ENCODE peak calls at places on chromosomes 13 and 19, in seven cellular contexts. I is activated T-cell treated with anti-CD3 and anti-CD28 coated beads, Interleukin-2, amount 50 U/mL, for 72 hours; Q is SK-N-MC; R is choroid plexus epithelial cell; D is NCI-H1092; C is kidney glomerular epithelial cell; L is Right ventricle myocardium superior. K is an unnamed sample.

GRCh38 chr19:51018745-51019543 is 565 bp downstream of the KLK10 start:
- DNase-seq in I (no peak), Q (no peak), R (no peak), D (no peak), C (no peak), L (no peak), K (no peak)

GRCh38 chr13:109479991-109480696 is 306.2 kb downstream of the IRS2 start:
- DNase-seq in I (no peak), Q (peak), R (peak), D (no peak), C (no peak), L (no peak), K (no peak)

GRCh38 chr19:53503126-53503525 is 34.8 kb upstream of the ZNF331 start:
- DNase-seq in I (no peak), Q (no peak), R (no peak), D (no peak), C (no peak), L (no peak), K (no peak)

GRCh38 chr13:65744761-65745160 is 1485.4 kb downstream of the PCDH9 start:
- DNase-seq in I (no peak), Q (no peak), R (peak), D (no peak), C (no peak), L (no peak), K (peak)

GRCh38 chr19:16067205-16067938 is 8.9 kb upstream of the TPM4 start:
- DNase-seq in I (no peak), Q (no peak), R (peak), D (no peak), C (no peak), L (peak), K (peak)

GRCh38 chr19:33825556-33825955 is 28.9 kb downstream of the KCTD15 start:
- DNase-seq in I (no peak), Q (no peak), R (no peak), D (no peak), C (no peak), L (no peak), K (no peak)

GRCh38 chr19:47766670-47767069 is 11.8 kb upstream of the SELENOW start:
- DNase-seq in I (no peak), Q (no peak), R (no peak), D (no peak), C (no peak), L (no peak), K (no peak)

GRCh38 chr19:8355631-8356402 is 8.1 kb upstream of the ANGPTL4 start:
- DNase-seq in I (no peak), Q (no peak), R (peak), D (no peak), C (peak), L (no peak), K (peak)

GRCh38 chr13:94192576-94192975 is 286.9 kb downstream of the DCT start:
- DNase-seq in I (peak), Q (no peak), R (peak), D (peak), C (no peak), L (no peak), K (peak)

GRCh38 chr13:27403252-27403678 is 21.2 kb upstream of the GTF3A start:
- DNase-seq in I (no peak), Q (no peak), R (peak), D (no peak), C (peak), L (no peak), K (peak)

GRCh38 chr13:41597348-41598041 is 140.1 kb downstream of the RGCC start:
- DNase-seq in I (no peak), Q (no peak), R (peak), D (no peak), C (no peak), L (no peak), K (peak)

GRCh38 chr19:30812099-30812684 is 440.0 kb downstream of the ZNF536 start:
- DNase-seq in I (no peak), Q (no peak), R (no peak), D (no peak), C (no peak), L (no peak), K (no peak)

GRCh38 chr19:4598712-4599111 is 39.2 kb upstream of the SEMA6B start:
- DNase-seq in I (no peak), Q (no peak), R (no peak), D (no peak), C (no peak), L (no peak), K (no peak)

GRCh38 chr19:38061294-38061693 is 154.3 kb downstream of the SIPA1L3 start:
- DNase-seq in I (no peak), Q (no peak), R (peak), D (no peak), C (peak), L (no peak), K (peak)

GRCh38 chr19:19618384-19619051 is at the start of gene PBX4:
- DNase-seq in I (peak), Q (peak), R (peak), D (peak), C (peak), L (peak), K (peak)

GRCh38 chr13:24627090-24627714 is 53.0 kb upstream of the ATP12A start:
- DNase-seq in I (no peak), Q (no peak), R (no peak), D (no peak), C (no peak), L (no peak), K (no peak)

GRCh38 chr19:57267294-57267693 is 13.0 kb upstream of the ZNF460 start:
- DNase-seq in I (no peak), Q (no peak), R (no peak), D (no peak), C (peak), L (no peak), K (no peak)

GRCh38 chr13:41765020-41765419 is 195.9 kb downstream of the VWA8 start:
- DNase-seq in I (no peak), Q (no peak), R (no peak), D (no peak), C (no peak), L (no peak), K (no peak)

GRCh38 chr19:1068111-1069001 is 1.4 kb downstream of the ARHGAP45 start:
- DNase-seq in I (peak), Q (no peak), R (no peak), D (no peak), C (no peak), L (peak), K (no peak)

GRCh38 chr19:17909017-17909732 is 23.6 kb upstream of the CCDC124 start:
- DNase-seq in I (no peak), Q (no peak), R (peak), D (no peak), C (no peak), L (no peak), K (peak)

GRCh38 chr19:51799311-51799997 is 4.5 kb downstream of the FPR3 start:
- DNase-seq in I (no peak), Q (no peak), R (peak), D (no peak), C (peak), L (peak), K (peak)

GRCh38 chr19:49364083-49364687 is 508 bp downstream of the DKKL1 start:
- DNase-seq in I (no peak), Q (no peak), R (no peak), D (no peak), C (no peak), L (peak), K (no peak)

GRCh38 chr19:19067276-19068072 is 3.7 kb downstream of the SLC25A42 start:
- DNase-seq in I (no peak), Q (no peak), R (no peak), D (no peak), C (no peak), L (no peak), K (no peak)

GRCh38 chr13:40388617-40389016 is 277.8 kb downstream of the FOXO1 start:
- DNase-seq in I (peak), Q (no peak), R (peak), D (no peak), C (no peak), L (no peak), K (no peak)

GRCh38 chr13:48680756-48681392 is 27.1 kb downstream of the CYSLTR2 start:
- DNase-seq in I (no peak), Q (no peak), R (no peak), D (no peak), C (no peak), L (no peak), K (no peak)

K was measured in astrocyte of the spinal cord.